ENCODE peak calls at places on chromosomes 6 and 20, in nine cellular contexts. W, Z, T, X, I, V, H, Q and B are unnamed samples.

GRCh38 chr6:37668251-37668650 is 29.4 kb downstream of the MDGA1 start:
- DNase-seq in W (peak; percentile 76), Z (no peak), T (no peak), X (no peak), I (no peak), V (no peak), H (no peak), Q (peak; percentile 24), B (no peak)

GRCh38 chr6:112665114-112665513 is 318.0 kb downstream of the RFPL4B start:
- DNase-seq in W (no peak), Z (no peak), T (no peak), X (peak; percentile 53), I (no peak), V (no peak), H (no peak), Q (no peak), B (no peak)

GRCh38 chr6:28335564-28336283 is at the start of gene ZSCAN31:
- DNase-seq in W (peak; percentile 98), Z (peak; percentile 78), T (peak; percentile 98), X (peak; percentile 97), I (peak; percentile 57), V (peak; percentile 83), H (peak; percentile 96), Q (peak; percentile 98), B (peak; percentile 84)

GRCh38 chr20:62464990-62465389 is 10.8 kb downstream of the GATA5 start:
- DNase-seq in W (no peak), Z (no peak), T (no peak), X (no peak), I (no peak), V (no peak), H (no peak), Q (no peak), B (no peak)

GRCh38 chr6:154572592-154572991 is 62.1 kb upstream of the CNKSR3 start:
- DNase-seq in W (no peak), Z (no peak), T (no peak), X (no peak), I (no peak), V (no peak), H (peak; percentile 34), Q (no peak), B (no peak)

GRCh38 chr6:154485784-154486183 is 24.7 kb downstream of the CNKSR3 start:
- DNase-seq in W (no peak), Z (no peak), T (no peak), X (no peak), I (no peak), V (no peak), H (no peak), Q (peak; percentile 50), B (no peak)

GRCh38 chr6:43915213-43915869 is 145.3 kb downstream of the VEGFA start:
- DNase-seq in W (no peak), Z (no peak), T (no peak), X (no peak), I (no peak), V (no peak), H (no peak), Q (no peak), B (no peak)

GRCh38 chr20:62961310-62961783 is 8.8 kb downstream of the SLC17A9 start:
- DNase-seq in W (peak; percentile 37), Z (no peak), T (peak; percentile 40), X (no peak), I (no peak), V (no peak), H (no peak), Q (no peak), B (peak; percentile 61)

GRCh38 chr6:138250513-138251247 is 32.4 kb upstream of the PBOV1 start:
- DNase-seq in W (peak; percentile 95), Z (no peak), T (peak; percentile 58), X (peak; percentile 69), I (no peak), V (no peak), H (peak; percentile 59), Q (peak; percentile 10), B (no peak)

GRCh38 chr20:16708590-16708989 is 21.2 kb upstream of the SNRPB2 start:
- DNase-seq in W (no peak), Z (no peak), T (no peak), X (no peak), I (no peak), V (no peak), H (no peak), Q (no peak), B (no peak)

GRCh38 chr6:39231844-39232243 is 2.6 kb upstream of the KCNK5 start:
- DNase-seq in W (no peak), Z (no peak), T (no peak), X (no peak), I (no peak), V (no peak), H (no peak), Q (no peak), B (peak; percentile 80)